ENCODE peak calls at places on chromosomes 13 and 19, in six cellular contexts. S, P, F, Y, X and D are unnamed samples.

GRCh38 chr13:19713186-19713965 is 69.4 kb downstream of the PSPC1 start:
- DNase-seq in S (peak), X (no peak), P (peak), Y (no peak), F (no peak), D (no peak)

GRCh38 chr19:40420451-40420765 is 5.4 kb downstream of the SERTAD1 start:
- DNase-seq in P (no peak), S (no peak), Y (no peak), F (no peak), X (no peak), D (no peak)

GRCh38 chr19:44582581-44583265 is 30.6 kb upstream of the IGSF23 start:
- DNase-seq in Y (no peak), P (peak), F (no peak), X (peak), S (peak), D (peak)

GRCh38 chr13:97879646-97880297 is 73.7 kb upstream of the IPO5 start:
- DNase-seq in Y (no peak), X (no peak), S (peak), P (no peak), F (no peak), D (peak)

GRCh38 chr19:53969366-53969765 is 6.6 kb downstream of the CACNG8 start:
- DNase-seq in X (no peak), F (no peak), Y (no peak), S (no peak), P (no peak), D (no peak)

GRCh38 chr19:43997631-43998290 is 5.0 kb upstream of the ZNF230 start:
- DNase-seq in F (no peak), Y (no peak), S (no peak), P (no peak), X (no peak), D (no peak)

GRCh38 chr19:3655402-3656072 is 28.9 kb upstream of the CACTIN start:
- DNase-seq in P (no peak), S (peak), X (no peak), Y (no peak), F (no peak), D (no peak)

GRCh38 chr19:3275068-3275582 is 50.7 kb downstream of the CELF5 start:
- DNase-seq in P (peak), Y (no peak), X (peak), F (no peak), S (no peak), D (peak)

GRCh38 chr19:5171711-5172110 is 168.9 kb downstream of the PTPRS start:
- DNase-seq in S (no peak), F (no peak), X (no peak), Y (no peak), P (no peak), D (peak)

GRCh38 chr19:31725051-31725450 is 375.8 kb upstream of the TSHZ3 start:
- DNase-seq in S (no peak), Y (no peak), X (no peak), F (no peak), P (peak), D (no peak)

GRCh38 chr19:45852941-45853340 is 10.0 kb downstream of the SYMPK start:
- DNase-seq in Y (peak), P (no peak), F (no peak), S (no peak), X (no peak), D (no peak)

GRCh38 chr19:11256189-11256588 is 6.1 kb downstream of the DOCK6 start:
- DNase-seq in S (peak), Y (no peak), F (no peak), P (no peak), X (no peak), D (no peak)

GRCh38 chr13:40812724-40813445 is 23.5 kb downstream of the SLC25A15 start:
- DNase-seq in S (no peak), X (no peak), P (no peak), Y (no peak), F (no peak), D (no peak)

GRCh38 chr19:3533563-3534216 is 5.3 kb upstream of the TEKTIP1 start:
- DNase-seq in Y (no peak), F (no peak), S (no peak), P (no peak), X (no peak), D (no peak)

GRCh38 chr19:38792250-38793111 is 3.5 kb downstream of the LGALS7B start:
- DNase-seq in P (no peak), Y (peak), X (peak), F (no peak), S (peak), D (no peak)

GRCh38 chr13:45356966-45357689 is 16.1 kb upstream of the TPT1 start:
- DNase-seq in Y (no peak), S (no peak), P (no peak), F (no peak), X (no peak), D (no peak)

GRCh38 chr13:74040200-74040599 is 94.0 kb downstream of the KLF12 start:
- DNase-seq in F (peak), Y (no peak), S (peak), X (no peak), P (peak), D (peak)

DNA sequence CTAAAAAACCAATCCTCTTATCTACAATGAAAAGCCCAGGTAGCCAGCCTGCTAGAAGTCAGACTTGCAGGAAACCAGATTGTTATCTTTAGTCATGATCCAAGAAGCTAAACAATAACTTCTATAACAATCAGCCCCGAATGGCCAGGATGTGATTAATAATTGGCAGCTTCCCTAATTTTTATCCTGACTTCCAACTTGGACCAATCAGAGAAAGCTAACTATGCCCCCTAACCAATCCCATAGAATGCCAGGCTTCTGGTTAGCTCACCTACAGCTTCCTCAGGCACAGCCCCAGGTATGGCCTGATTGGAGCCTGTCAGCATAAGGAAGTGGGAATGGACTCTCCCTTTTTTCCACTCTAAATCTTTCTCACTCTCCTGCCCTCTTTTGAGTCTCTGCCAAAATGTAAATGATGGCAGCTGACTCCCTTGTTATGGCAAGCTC is 394.9 kb downstream of the DLEU7 start:
- DNase-seq in S (no peak), X (no peak), Y (no peak), F (no peak), P (no peak), D (no peak)
- H3K27ac ChIP-seq in S (no peak), X (no peak), Y (no peak), F (no peak), P (no peak), D (no peak)

DNA sequence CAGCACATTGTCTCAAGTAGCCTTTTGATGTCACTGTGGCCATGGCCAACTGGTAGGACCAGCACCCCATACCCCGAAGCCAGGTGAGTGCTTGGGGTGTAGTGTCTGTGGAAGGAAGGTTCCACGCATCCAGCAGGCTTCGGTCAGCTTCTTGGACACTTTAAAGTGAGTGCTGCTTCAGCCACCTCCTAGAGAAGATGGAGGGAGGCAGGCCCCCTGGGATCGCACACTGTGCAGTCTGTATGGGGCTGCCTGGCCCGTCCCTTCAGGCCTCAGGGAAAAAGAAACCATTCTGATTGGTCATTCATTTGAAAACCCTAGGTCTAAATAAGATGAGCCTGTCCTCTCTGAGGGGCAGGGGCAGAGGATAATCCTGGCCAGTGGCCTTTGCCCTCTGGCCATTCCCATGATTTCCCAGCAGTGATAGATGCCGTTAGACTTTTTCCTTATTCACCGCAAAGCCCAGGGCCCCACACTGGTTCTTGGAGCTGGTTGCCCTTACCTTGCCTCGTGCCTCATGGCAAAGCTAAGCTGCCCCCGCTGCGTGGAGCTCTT is 30.7 kb downstream of the GATAD2A start:
- DNase-seq in F (no peak), S (no peak), P (no peak), X (no peak), Y (no peak), D (no peak)
- H3K27ac ChIP-seq in F (no peak), S (no peak), P (peak), X (no peak), Y (no peak), D (no peak)

GRCh38 chr13:99085846-99086148 is 107.9 kb upstream of the DOCK9 start:
- DNase-seq in S (no peak), F (no peak), Y (no peak), X (no peak), P (no peak), D (no peak)
- H3K27ac ChIP-seq in S (no peak), F (peak), Y (peak), X (no peak), P (no peak), D (peak)

DNA sequence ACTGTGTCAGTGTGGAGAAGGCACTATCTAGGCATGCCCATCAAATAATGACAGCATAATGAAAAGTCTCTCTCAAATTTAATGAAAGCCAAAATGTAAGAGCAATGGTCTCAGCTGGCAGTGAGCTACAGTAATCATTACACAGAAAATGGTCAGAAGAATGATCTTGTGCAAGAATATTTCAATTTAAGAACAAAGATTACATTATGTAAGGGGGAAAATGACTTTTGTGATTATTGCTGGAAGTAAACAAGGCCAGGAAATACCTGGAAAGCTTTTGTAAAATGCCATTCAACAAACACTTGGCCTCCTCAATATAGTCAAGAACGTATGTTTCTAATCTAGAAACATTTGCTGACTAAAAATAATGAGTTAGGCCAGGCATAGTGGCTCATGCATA is 89.1 kb downstream of the CAB39L start:
- DNase-seq in X (no peak), S (no peak), Y (no peak), F (no peak), P (no peak), D (no peak)
- H3K27ac ChIP-seq in X (no peak), S (no peak), Y (no peak), F (peak), P (no peak), D (no peak)

GRCh38 chr19:28424041-28424440 is 788.9 kb downstream of the UQCRFS1 start:
- DNase-seq in Y (no peak), F (no peak), S (no peak), P (no peak), X (no peak), D (no peak)

GRCh38 chr19:28426110-28426901 is 786.6 kb downstream of the UQCRFS1 start:
- DNase-seq in F (no peak), P (no peak), S (no peak), X (no peak), Y (no peak), D (no peak)

GRCh38 chr19:28426902-28427232 is 786.1 kb downstream of the UQCRFS1 start:
- DNase-seq in S (peak), Y (no peak), F (no peak), P (no peak), X (no peak), D (no peak)

GRCh38 chr19:28424662-28425430 is 788.1 kb downstream of the UQCRFS1 start:
- DNase-seq in X (no peak), S (no peak), Y (no peak), P (no peak), F (no peak), D (no peak)

GRCh38 chr19:28425431-28425931 is 787.5 kb downstream of the UQCRFS1 start:
- DNase-seq in Y (no peak), S (no peak), X (no peak), P (no peak), F (no peak), D (no peak)
- H3K27ac ChIP-seq in Y (no peak), S (no peak), X (no peak), P (no peak), F (no peak), D (no peak)

DNA sequence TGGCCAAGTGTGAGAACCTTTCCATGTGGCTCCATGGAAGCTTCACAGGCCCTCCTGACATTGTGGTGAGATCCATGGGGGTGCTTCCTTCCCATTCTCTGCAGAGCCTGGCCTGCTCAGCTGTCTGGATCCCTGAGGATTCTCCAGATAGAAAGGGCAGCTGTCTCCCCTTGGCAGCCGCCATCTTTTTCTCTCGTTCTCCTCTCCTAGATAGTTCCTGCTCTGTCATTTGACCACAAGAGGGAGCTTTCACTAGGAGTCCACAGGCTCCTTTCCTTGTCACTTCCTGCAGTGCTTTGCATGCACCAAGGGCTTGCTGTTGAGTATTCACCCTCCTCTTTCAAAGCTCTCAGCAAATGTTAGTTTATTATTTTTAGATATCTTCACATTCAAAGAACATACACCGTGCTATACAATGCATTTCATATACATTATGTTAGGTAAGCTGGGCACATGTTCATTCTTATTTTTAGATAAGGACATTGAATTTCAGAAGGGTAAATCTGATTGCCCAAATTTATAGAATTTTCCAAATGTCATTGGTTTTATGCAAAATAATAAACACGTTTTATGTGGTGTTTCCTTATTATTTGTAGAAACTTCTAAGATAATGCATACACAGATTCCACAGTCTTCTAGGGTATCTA is 133.2 kb downstream of the FRY start:
- DNase-seq in F (no peak), S (peak), P (peak), Y (no peak), X (peak), D (peak)
- H3K27ac ChIP-seq in F (peak), S (peak), P (no peak), Y (no peak), X (no peak), D (no peak)

DNA sequence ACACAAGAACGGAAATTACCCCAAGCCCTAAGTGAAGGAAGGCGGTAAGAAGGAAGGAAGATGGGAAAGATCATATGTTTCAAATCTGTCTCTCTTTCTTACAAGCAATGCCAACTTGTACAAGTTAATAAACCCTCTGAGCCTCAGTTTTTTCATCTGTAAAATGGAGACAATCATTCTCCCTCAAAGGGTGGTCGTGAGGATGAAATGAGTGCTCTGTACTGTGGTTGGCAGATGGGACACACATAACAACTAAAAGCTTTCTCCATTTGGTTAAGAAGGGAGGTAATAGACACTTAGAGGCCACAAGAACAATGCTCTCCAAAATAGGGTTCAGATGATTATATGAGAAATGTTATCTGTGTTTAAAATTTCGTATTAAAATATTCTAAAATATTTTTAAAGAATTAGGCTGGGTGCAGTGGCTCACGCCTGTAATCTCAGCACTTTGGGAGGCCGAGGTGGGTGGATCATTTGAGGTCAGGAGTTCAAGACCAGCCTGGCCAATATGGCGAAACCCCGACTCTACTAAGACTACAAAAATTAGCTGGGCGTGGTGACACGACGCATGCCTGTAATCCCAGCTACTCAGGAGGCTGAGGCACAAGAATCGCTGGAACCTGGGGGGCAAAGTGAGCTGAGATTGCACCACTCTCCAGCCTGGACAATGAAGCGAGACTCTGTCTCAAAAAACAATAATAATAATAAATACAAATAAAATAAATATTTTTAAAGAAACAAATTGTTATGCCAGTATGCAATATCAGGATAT is 89.7 kb downstream of the STARD13 start:
- DNase-seq in F (no peak), S (no peak), P (no peak), X (no peak), Y (no peak), D (no peak)
- H3K27ac ChIP-seq in F (peak), S (peak), P (no peak), X (no peak), Y (no peak), D (no peak)

GRCh38 chr13:113437408-113438010 is 15.8 kb downstream of the ADPRHL1 start:
- DNase-seq in X (no peak), F (no peak), Y (peak), S (no peak), P (no peak), D (no peak)
- H3K27ac ChIP-seq in X (no peak), F (no peak), Y (no peak), S (no peak), P (no peak), D (no peak)